ENCODE peak calls at places on chromosome 5, in six cellular contexts. Q is neural crest cell; G is fibroblast of mammary gland; X is AG10803; E is RWPE1; F is CD8-positive, alpha-beta T cell. J is an unnamed sample.

GRCh38 chr5:40628428-40628827 is 51.3 kb upstream of the PTGER4 start:
- DNase-seq in Q (no peak), E (no peak), G (no peak), F (no peak), X (no peak), J (no peak)

GRCh38 chr5:149658299-149658698 is 71.8 kb upstream of the PPARGC1B start:
- DNase-seq in X (no peak), E (no peak), F (no peak), G (no peak), Q (no peak), J (no peak)

GRCh38 chr5:140169410-140169809 is 5.6 kb upstream of the CYSTM1 start:
- DNase-seq in Q (no peak), G (peak; percentile 38), X (no peak), E (no peak), F (no peak), J (no peak)

GRCh38 chr5:62331921-62332320 is 25.9 kb downstream of the KIF2A start:
- DNase-seq in Q (no peak), E (no peak), X (no peak), G (no peak), F (no peak), J (no peak)

GRCh38 chr5:28403846-28404245 is 1365.5 kb upstream of the CDH9 start:
- DNase-seq in E (no peak), G (no peak), F (no peak), X (no peak), Q (peak; percentile 14), J (no peak)

GRCh38 chr5:133423618-133424282 is 188.6 kb downstream of the FSTL4 start:
- DNase-seq in G (peak; percentile 74), E (peak; percentile 73), Q (peak; percentile 85), F (peak; percentile 79), X (peak; percentile 13), J (peak; percentile 92)

GRCh38 chr5:55062039-55062779 is 38.2 kb downstream of the GZMK start:
- DNase-seq in G (no peak), Q (no peak), X (no peak), F (peak; percentile 65), E (no peak), J (no peak)

GRCh38 chr5:138676556-138677193 is 76.5 kb upstream of the CTNNA1 start:
- DNase-seq in X (no peak), E (no peak), G (no peak), F (no peak), Q (no peak), J (no peak)

GRCh38 chr5:41844502-41844901 is 25.7 kb downstream of the OXCT1 start:
- DNase-seq in X (no peak), F (no peak), E (no peak), Q (no peak), G (no peak), J (no peak)

GRCh38 chr5:98296426-98296825 is 477.0 kb upstream of the RGMB start:
- DNase-seq in Q (no peak), G (peak; percentile 65), E (peak; percentile 15), X (peak; percentile 21), F (no peak), J (no peak)

GRCh38 chr5:78287833-78288232 is 6.7 kb downstream of the AP3B1 start:
- DNase-seq in E (peak; percentile 75), X (peak; percentile 81), Q (no peak), G (peak; percentile 75), F (no peak), J (no peak)

GRCh38 chr5:179345429-179346321 is at the start of gene ADAMTS2:
- DNase-seq in Q (peak; percentile 32), G (peak; percentile 61), F (no peak), X (peak; percentile 65), E (no peak), J (peak; percentile 82)

GRCh38 chr5:51225671-51226419 is 157.4 kb upstream of the ISL1 start:
- DNase-seq in F (no peak), Q (no peak), X (no peak), G (no peak), E (peak; percentile 18), J (no peak)

GRCh38 chr5:64497390-64497789 is 8.4 kb upstream of the RGS7BP start:
- DNase-seq in E (peak; percentile 62), X (peak; percentile 7), G (peak; percentile 6), F (no peak), Q (no peak), J (no peak)

GRCh38 chr5:149400304-149400703 is 21.2 kb upstream of the IL17B start:
- DNase-seq in G (no peak), Q (no peak), X (no peak), E (no peak), F (no peak), J (peak; percentile 65)

GRCh38 chr5:156402387-156402921 is 75.5 kb downstream of the SGCD start:
- DNase-seq in Q (no peak), G (no peak), F (no peak), E (peak; percentile 46), X (no peak), J (peak; percentile 52)

GRCh38 chr5:82593481-82593880 is 315.3 kb upstream of the RPS23 start:
- DNase-seq in X (peak; percentile 4), Q (no peak), G (peak; percentile 27), E (no peak), F (no peak), J (no peak)

GRCh38 chr5:40594811-40595210 is 84.9 kb upstream of the PTGER4 start:
- DNase-seq in Q (no peak), E (no peak), G (peak; percentile 71), F (no peak), X (peak; percentile 17), J (no peak)

GRCh38 chr5:109917966-109918365 is 228.2 kb downstream of the MAN2A1 start:
- DNase-seq in Q (no peak), F (no peak), E (no peak), G (peak; percentile 43), X (peak; percentile 46), J (no peak)

GRCh38 chr5:126536874-126537273 is 58.1 kb downstream of the ALDH7A1 start:
- DNase-seq in Q (no peak), F (no peak), G (no peak), E (no peak), X (peak; percentile 8), J (no peak)

GRCh38 chr5:150497989-150498317 is 10.0 kb upstream of the NDST1 start:
- DNase-seq in X (no peak), E (no peak), G (no peak), F (no peak), Q (no peak), J (no peak)

GRCh38 chr5:89081360-89081759 is 198.4 kb upstream of the MEF2C start:
- DNase-seq in X (no peak), E (no peak), Q (no peak), F (no peak), G (no peak), J (no peak)

DNA sequence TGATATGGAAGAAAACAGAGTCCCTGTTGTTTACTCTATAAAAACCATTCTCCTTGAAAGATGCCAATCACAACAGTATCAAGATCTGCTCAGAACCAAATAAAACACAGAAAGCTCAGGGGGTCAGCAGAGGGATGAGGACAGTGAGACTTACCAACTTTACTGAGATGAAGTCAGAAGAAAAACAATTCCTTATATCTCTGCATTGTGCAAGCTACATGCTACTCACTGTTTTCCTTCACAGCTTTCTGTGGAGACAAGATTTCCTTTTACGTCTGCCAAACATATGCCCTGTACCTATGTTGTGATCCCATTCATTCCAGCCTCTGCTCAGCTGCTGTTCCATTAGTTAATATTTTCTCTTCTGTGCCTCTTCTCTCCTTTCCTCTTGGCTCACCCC is 185.6 kb downstream of the TSSK1B start:
- DNase-seq in F (no peak), Q (no peak), G (peak; percentile 71), X (no peak), E (no peak), J (no peak)
- TF ChIP-seq CTCF in F (no peak), Q (no peak), G (no peak), X (no peak), E (no peak), J (no peak)

GRCh38 chr5:141349917-141350619 is at the start of gene PCDHGB1:
- DNase-seq in E (peak; percentile 35), F (no peak), X (peak; percentile 69), G (peak; percentile 60), Q (peak; percentile 21), J (peak; percentile 38)
- TF ChIP-seq CTCF in E (peak; percentile 22), F (no peak), X (peak; percentile 72), G (peak; percentile 57), Q (peak; percentile 59), J (peak; percentile 38)

DNA sequence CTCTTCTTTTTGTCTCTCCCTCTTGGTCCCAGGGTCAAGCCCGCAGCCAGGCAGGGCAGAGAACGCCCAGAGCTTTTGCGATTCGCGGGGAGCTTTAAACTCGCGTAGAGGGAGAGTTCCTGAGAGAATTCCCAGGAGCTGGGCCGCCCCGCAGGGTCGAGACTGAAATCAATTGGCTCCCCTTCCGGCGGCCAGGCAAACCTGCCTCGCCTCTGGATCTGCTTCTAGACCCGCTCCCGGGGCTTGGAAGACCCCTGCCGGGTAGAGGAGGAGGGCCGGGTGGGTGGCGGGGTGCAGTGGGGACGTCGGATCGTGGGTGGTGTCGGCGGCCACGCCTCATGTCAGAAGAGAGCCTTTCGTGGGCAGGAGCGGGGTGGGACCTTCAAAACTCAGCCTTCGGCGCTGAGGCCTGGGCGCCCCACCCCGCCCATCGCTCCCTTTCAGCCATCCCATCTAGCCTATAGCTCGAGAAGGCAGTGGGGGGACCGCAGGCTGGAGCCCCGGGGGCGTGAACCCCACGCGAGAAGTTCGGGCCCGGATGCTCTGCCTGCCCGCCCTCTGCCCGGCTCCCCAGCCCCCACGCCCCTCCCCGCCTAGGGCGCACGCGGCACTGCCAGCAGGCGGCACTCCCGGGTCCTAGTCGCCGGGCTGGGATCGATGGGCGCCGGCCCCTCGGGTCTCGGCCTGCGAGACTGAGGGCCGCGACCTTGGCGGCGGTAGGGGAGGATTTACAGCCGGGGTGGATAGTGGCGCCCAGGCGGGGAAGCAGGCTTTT is 6.1 kb downstream of the PRDM6 start:
- DNase-seq in G (no peak), E (no peak), F (no peak), Q (peak; percentile 29), X (no peak), J (peak; percentile 74)
- TF ChIP-seq CTCF in G (no peak), E (no peak), F (no peak), Q (peak; percentile 42), X (no peak), J (peak; percentile 42)

DNA sequence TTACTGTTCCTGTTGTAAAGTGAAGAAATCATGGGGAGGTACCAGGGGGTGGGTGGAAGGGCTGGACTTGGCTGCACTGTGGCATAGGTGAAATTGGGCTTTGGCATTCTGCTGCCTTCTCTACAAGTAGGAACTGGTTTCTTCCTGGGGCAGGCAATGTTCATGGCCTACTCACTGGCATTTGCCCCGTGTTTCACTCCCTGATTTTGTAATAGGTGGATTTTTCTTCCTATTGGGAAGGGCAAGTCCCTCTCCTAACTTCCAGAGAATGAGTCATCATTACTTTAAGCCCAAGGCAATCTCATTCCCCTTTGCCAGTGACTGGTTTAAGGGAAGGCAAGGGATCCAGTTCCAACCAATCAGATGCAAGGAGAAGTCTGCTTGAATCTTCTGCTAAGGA is 67.9 kb upstream of the ANKRD55 start:
- DNase-seq in Q (no peak), X (no peak), F (no peak), G (peak; percentile 50), E (peak; percentile 97), J (no peak)
- TF ChIP-seq CTCF in Q (no peak), X (no peak), F (no peak), G (no peak), E (no peak), J (no peak)